ENCODE peak calls at places on chromosomes 2 and 18, in seven cellular contexts. L is cardiac fibroblast, E is fibroblast of lung, O is nephron progenitor cell, G is ovary, Q is GM13977, F is B cell. X is an unnamed sample.

GRCh38 chr2:108082978-108083377 is 96.7 kb downstream of the SLC5A7 start:
- DNase-seq in L (no peak), F (no peak), E (no peak), Q (no peak), G (no peak), O (no peak), X (no peak)

GRCh38 chr2:240467659-240468299 is 32.3 kb downstream of the GPC1 start:
- DNase-seq in E (no peak), F (peak), Q (peak), O (peak), L (no peak), G (peak), X (peak)

GRCh38 chr2:191171708-191172355 is 21.0 kb upstream of the STAT4 start:
- DNase-seq in L (peak), E (peak), Q (no peak), O (no peak), G (no peak), F (no peak), X (no peak)

GRCh38 chr2:7792031-7792651 is 874.9 kb downstream of the RNF144A start:
- DNase-seq in O (no peak), Q (no peak), L (no peak), G (no peak), E (no peak), F (no peak), X (no peak)

GRCh38 chr2:195763866-195764265 is 106.8 kb downstream of the SLC39A10 start:
- DNase-seq in O (no peak), G (no peak), E (peak), F (no peak), Q (no peak), L (no peak), X (no peak)

GRCh38 chr2:130390460-130391057 is 34.7 kb downstream of the PTPN18 start:
- DNase-seq in O (no peak), F (no peak), Q (no peak), E (no peak), L (no peak), G (peak), X (no peak)

GRCh38 chr18:40949138-40949949 is 1005.7 kb upstream of the PIK3C3 start:
- DNase-seq in L (no peak), E (no peak), F (no peak), O (no peak), Q (no peak), G (no peak), X (no peak)

GRCh38 chr2:159773426-159773825 is 24.6 kb downstream of the CD302 start:
- DNase-seq in F (no peak), Q (no peak), O (no peak), E (no peak), G (no peak), L (peak), X (no peak)

GRCh38 chr2:49770919-49771318 is 616.6 kb upstream of the FSHR start:
- DNase-seq in E (no peak), O (peak), F (no peak), L (no peak), G (no peak), Q (no peak), X (peak)

GRCh38 chr2:33588246-33588645 is 10.9 kb downstream of the FAM98A start:
- DNase-seq in L (no peak), O (no peak), E (peak), Q (no peak), G (no peak), F (no peak), X (no peak)

GRCh38 chr2:227322530-227323190 is 2.4 kb upstream of the MFF start:
- DNase-seq in G (no peak), L (no peak), E (no peak), F (no peak), O (no peak), Q (no peak), X (no peak)

GRCh38 chr18:47928466-47928865 is 2.0 kb downstream of the SMAD2 start:
- DNase-seq in E (peak), L (peak), Q (no peak), O (no peak), F (no peak), G (no peak), X (no peak)

GRCh38 chr2:3689998-3690748 is 13.2 kb upstream of the DCDC2C start:
- DNase-seq in G (no peak), F (no peak), L (no peak), O (no peak), Q (no peak), E (no peak), X (no peak)

GRCh38 chr2:3696542-3696941 is 6.8 kb upstream of the DCDC2C start:
- DNase-seq in F (no peak), O (no peak), E (no peak), L (no peak), G (no peak), Q (no peak), X (no peak)

DNA sequence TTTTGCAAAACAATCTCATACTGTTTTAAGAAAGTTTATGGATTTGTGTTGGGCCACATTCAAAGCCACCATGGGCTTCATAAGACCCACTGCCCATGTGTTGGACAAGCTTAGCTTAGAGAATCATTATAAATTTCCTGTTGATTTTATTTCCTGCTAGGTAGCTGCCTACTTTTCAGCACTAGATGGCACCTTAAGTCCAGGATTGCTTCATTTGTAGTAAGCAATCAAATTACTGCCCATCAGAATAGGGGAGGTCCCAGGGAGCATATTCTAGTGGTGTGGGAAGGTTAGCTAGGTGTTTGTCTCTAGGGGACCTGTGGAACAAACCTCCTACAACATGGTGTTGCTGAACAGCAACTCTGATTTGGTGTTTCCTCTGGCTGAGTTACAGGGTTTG is 11.0 kb upstream of the DCDC2C start:
- DNase-seq in E (peak), L (peak), F (no peak), G (no peak), O (no peak), Q (no peak), X (peak)
- TF ChIP-seq CTCF in E (peak), L (peak), F (no peak), G (no peak), O (peak), Q (peak), X (no peak)

GRCh38 chr2:149573760-149574159 is 13.8 kb downstream of the MMADHC start:
- DNase-seq in O (no peak), G (no peak), E (peak), L (peak), Q (no peak), F (no peak), X (no peak)
- TF ChIP-seq CTCF in O (peak), G (no peak), E (no peak), L (no peak), Q (no peak), F (peak), X (no peak)

DNA sequence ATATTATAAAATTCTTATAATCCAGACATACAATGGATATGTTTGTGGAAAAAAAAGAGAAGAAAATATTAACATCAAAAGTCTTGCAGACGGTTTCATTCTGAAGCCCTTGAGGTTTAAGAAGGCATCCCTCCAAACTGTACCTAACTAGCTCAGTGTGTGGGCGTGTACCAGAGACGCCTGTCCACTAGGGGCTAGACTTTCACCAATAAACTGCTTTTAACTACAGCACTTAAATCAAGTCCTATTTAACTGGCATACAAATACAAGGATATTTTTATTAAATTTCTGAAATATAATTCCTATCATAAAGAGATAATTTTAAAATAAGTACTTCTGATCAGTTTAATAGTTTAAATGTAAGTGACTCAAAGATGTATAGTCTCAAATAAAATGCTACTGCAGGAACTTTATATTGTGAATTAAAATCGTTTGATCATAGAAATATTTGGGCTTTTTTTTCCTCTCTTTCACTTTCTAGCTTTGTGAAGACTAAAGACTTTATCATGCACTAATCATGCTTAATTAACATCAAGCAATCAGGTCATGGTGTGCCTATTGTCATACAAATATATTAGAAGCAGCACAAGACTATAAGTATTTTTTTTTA is 437.7 kb downstream of the SATB2 start:
- DNase-seq in Q (peak), L (peak), F (no peak), O (peak), G (no peak), E (peak), X (no peak)
- TF ChIP-seq CTCF in Q (no peak), L (peak), F (no peak), O (peak), G (peak), E (peak), X (no peak)

GRCh38 chr18:52700116-52700515 is 360.1 kb downstream of the DCC start:
- DNase-seq in O (no peak), G (no peak), F (no peak), L (no peak), E (no peak), Q (no peak), X (no peak)

GRCh38 chr18:52700757-52701156 is 360.8 kb downstream of the DCC start:
- DNase-seq in E (no peak), G (no peak), F (no peak), L (no peak), Q (no peak), O (no peak), X (no peak)

DNA sequence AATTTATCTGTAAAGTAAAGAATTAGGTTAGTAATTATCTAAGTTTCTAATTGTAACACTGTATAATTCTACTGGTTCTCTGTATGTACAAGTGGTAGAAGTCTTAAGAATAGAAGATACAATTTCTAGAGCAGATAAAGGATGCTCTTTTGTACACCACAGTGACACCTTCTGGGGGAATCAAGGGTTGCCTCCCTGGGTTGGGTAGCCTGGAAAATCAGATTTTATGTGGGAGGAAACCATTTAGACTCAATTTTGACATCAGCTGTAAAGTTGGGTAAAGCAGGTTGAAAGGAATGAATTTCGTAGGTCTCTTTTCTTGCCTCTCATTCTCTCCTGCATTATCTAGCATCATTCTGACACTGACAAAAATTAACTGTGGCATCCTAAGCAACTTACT is 354.8 kb downstream of the DCC start:
- DNase-seq in F (no peak), G (no peak), L (no peak), O (peak), E (peak), Q (peak), X (peak)
- TF ChIP-seq CTCF in F (peak), G (no peak), L (no peak), O (peak), E (no peak), Q (peak), X (no peak)

DNA sequence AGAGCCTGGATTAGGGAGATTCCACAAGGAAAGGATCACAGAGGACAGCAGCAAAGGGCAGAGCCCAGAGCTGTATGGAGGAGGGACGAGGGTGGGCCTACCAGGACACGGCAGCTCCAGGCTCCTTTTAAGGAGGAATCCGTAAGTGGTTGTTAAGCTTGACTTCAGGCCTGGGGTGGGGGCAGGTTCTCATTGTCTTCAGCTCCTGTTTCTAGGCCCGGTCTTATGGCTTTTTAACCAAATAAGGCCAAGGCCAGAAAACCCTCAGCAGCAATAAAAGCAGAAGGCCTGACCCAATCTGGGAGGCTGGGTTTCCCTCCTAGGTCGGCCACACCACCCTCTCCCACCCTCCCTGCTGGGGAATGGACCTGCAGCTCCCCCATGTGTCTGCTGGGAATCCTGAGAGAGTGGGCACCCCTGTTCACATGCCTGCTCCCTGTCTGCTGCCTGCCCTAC is 111.2 kb downstream of the PLB1 start:
- DNase-seq in Q (no peak), O (peak), E (peak), F (no peak), L (no peak), G (no peak), X (no peak)
- TF ChIP-seq CTCF in Q (no peak), O (no peak), E (peak), F (no peak), L (no peak), G (no peak), X (no peak)